ENCODE peak calls at places on chromosomes 6 and 20, in four cellular contexts. B, F, R and A are unnamed samples.
A peak's percentile ranks its signal among the peaks of the same experiment; 100 is the strongest.

GRCh38 chr6:31729979-31730630 is 1.0 kb upstream of the DDAH2 start:
- DNase-seq in F (peak; percentile 79), R (peak; percentile 92), B (peak; percentile 97), A (peak; percentile 93)

GRCh38 chr6:82013561-82014275 is 233.8 kb downstream of the IBTK start:
- DNase-seq in R (peak; percentile 79), B (no peak), F (peak; percentile 53), A (no peak)

GRCh38 chr6:79188885-79189505 is 45.5 kb downstream of the HMGN3 start:
- DNase-seq in F (no peak), R (peak; percentile 67), B (no peak), A (no peak)

GRCh38 chr6:15887491-15888461 is 224.9 kb upstream of the DTNBP1 start:
- DNase-seq in R (no peak), B (no peak), F (no peak), A (no peak)

GRCh38 chr6:26575494-26575939 is 21.2 kb upstream of the ABT1 start:
- DNase-seq in B (no peak), F (no peak), R (peak; percentile 38), A (no peak)

GRCh38 chr20:46074006-46074405 is 15.8 kb downstream of the NCOA5 start:
- DNase-seq in B (no peak), R (no peak), F (no peak), A (no peak)

GRCh38 chr6:26273673-26274595 is 91.1 kb upstream of the BTN3A2 start:
- DNase-seq in R (peak; percentile 53), B (no peak), F (no peak), A (no peak)

GRCh38 chr6:46010771-46011170 is 4.9 kb downstream of the CLIC5 start:
- DNase-seq in R (no peak), B (peak; percentile 19), F (no peak), A (no peak)

GRCh38 chr6:23003671-23004598 is 434.6 kb downstream of the HDGFL1 start:
- DNase-seq in R (peak; percentile 39), F (no peak), B (peak; percentile 77), A (no peak)

GRCh38 chr20:38152175-38153010 is 12.7 kb downstream of the TGM2 start:
- DNase-seq in B (peak; percentile 79), F (peak; percentile 71), R (peak; percentile 58), A (peak; percentile 98)

GRCh38 chr6:8889514-8889913 is 454.2 kb upstream of the SLC35B3 start:
- DNase-seq in F (no peak), B (no peak), R (no peak), A (no peak)

GRCh38 chr6:101178748-101179147 is 214.8 kb upstream of the GRIK2 start:
- DNase-seq in R (no peak), F (peak; percentile 2), B (no peak), A (no peak)

GRCh38 chr20:8693709-8694108 is 375.2 kb upstream of the PLCB4 start:
- DNase-seq in B (no peak), R (peak; percentile 64), F (no peak), A (no peak)

GRCh38 chr6:33834401-33835392 is 30.9 kb upstream of the MLN start:
- DNase-seq in R (no peak), B (no peak), F (no peak), A (no peak)

GRCh38 chr20:62142252-62143117 is 709 bp downstream of the PSMA7 start:
- DNase-seq in R (no peak), B (peak; percentile 40), F (no peak), A (peak; percentile 32)

GRCh38 chr6:46888031-46888430 is 33.7 kb downstream of the ADGRF5 start:
- DNase-seq in R (no peak), B (no peak), F (peak; percentile 90), A (peak; percentile 14)

GRCh38 chr6:17012421-17013225 is 89.2 kb upstream of the STMND1 start:
- DNase-seq in B (peak; percentile 60), R (peak; percentile 57), F (peak; percentile 15), A (no peak)

GRCh38 chr6:169536446-169537170 is 165.2 kb downstream of the WDR27 start:
- DNase-seq in R (peak; percentile 56), B (no peak), F (peak; percentile 69), A (no peak)

GRCh38 chr20:39880890-39881289 is 808.1 kb downstream of the MAFB start:
- DNase-seq in B (no peak), F (no peak), R (peak; percentile 43), A (no peak)

GRCh38 chr6:137722749-137723272 is 144.2 kb upstream of the TNFAIP3 start:
- DNase-seq in B (no peak), R (peak; percentile 58), F (no peak), A (no peak)

GRCh38 chr20:58130574-58130973 is 97.9 kb downstream of the ANKRD60 start:
- DNase-seq in B (no peak), R (no peak), F (no peak), A (no peak)

GRCh38 chr6:82040405-82041221 is 206.9 kb downstream of the IBTK start:
- DNase-seq in F (peak; percentile 68), R (peak; percentile 84), B (peak; percentile 78), A (peak; percentile 48)

GRCh38 chr6:170200458-170200891 is 90.4 kb downstream of the DLL1 start:
- DNase-seq in B (no peak), R (peak; percentile 4), F (peak; percentile 17), A (no peak)

DNA sequence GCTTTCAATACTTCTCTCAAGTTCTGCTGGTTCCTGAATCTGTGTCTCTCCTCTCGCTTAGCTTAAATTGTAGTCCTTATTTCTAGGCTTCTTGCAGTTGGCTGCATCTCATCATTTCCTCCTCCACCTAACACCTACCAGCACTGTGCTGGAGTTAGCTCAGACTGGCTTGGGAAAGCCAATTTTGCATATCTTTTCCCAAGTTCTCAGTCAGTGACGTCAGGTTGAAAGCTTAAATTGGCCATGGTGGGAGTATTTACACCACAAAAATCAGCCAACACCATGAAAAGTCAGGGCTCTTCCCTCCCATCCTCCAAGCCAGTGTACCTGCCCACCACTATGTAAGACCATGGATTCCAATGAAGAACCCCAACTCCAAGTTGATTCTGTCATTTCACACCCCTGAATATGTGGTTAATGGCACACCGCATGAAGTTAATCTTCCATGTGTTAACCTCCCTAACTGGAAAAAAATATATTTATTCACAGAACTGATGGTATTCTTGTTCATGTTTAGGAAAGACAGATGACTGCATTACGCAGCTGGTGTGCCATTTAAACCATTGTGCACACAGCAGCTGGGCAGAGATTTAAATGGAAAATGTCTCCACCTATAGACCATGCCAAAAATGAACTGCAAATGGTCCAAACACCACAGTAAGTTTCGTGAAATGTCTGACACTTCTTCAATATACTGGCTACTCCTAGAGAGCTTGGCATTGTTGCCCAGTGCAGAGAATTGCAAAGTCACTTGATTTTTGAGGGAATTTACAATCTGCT is 274.1 kb upstream of the MAP3K7 start:
- DNase-seq in F (peak; percentile 10), B (no peak), R (no peak), A (no peak)
- TF ChIP-seq CTCF in F (peak; percentile 39), B (peak; percentile 14), R (no peak), A (no peak)

GRCh38 chr20:50360218-50360672 is 149.9 kb upstream of the PTPN1 start:
- DNase-seq in B (no peak), R (no peak), F (peak; percentile 59), A (peak; percentile 81)

GRCh38 chr20:50360921-50361320 is 149.3 kb upstream of the PTPN1 start:
- DNase-seq in R (no peak), F (no peak), B (no peak), A (no peak)

GRCh38 chr20:50359607-50360217 is 150.5 kb upstream of the PTPN1 start:
- DNase-seq in B (no peak), R (no peak), F (no peak), A (no peak)

GRCh38 chr20:50363479-50363878 is 146.7 kb upstream of the PTPN1 start:
- DNase-seq in F (no peak), R (no peak), B (no peak), A (no peak)

DNA sequence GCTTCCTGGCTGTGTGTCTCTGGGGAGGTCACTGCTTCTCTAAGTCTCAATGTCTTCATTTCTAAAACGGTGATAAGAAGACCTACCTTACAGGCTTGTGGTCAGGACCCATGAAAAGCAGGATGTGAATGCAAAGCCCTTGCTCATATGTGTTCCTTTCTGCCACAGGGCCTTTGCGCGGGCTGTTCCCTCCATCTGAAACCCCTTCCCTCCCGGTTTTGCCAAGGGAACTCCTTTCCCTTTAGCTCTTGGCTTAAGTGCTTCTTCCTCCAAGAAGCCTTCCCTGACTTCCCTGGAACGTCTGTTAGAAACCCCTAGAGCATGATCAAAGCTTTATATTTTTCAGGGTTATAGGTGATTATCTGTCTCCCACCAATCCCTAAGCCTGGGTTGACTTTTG is 147.2 kb upstream of the PTPN1 start:
- DNase-seq in R (no peak), B (no peak), F (no peak), A (no peak)
- TF ChIP-seq CTCF in R (no peak), B (no peak), F (no peak), A (no peak)

GRCh38 chr20:63815613-63815862 is 15.5 kb downstream of the ZBTB46 start:
- DNase-seq in F (no peak), B (no peak), R (no peak), A (no peak)

GRCh38 chr20:63821824-63822223 is 9.2 kb downstream of the ZBTB46 start:
- DNase-seq in R (no peak), B (no peak), F (no peak), A (no peak)

GRCh38 chr20:63822276-63822696 is 8.8 kb downstream of the ZBTB46 start:
- DNase-seq in R (no peak), B (no peak), F (no peak), A (no peak)

GRCh38 chr20:63815869-63816268 is 15.2 kb downstream of the ZBTB46 start:
- DNase-seq in R (no peak), B (no peak), F (no peak), A (no peak)

GRCh38 chr20:63819224-63819917 is 11.7 kb downstream of the ZBTB46 start:
- DNase-seq in F (peak; percentile 54), R (peak; percentile 46), B (no peak), A (no peak)
- TF ChIP-seq CTCF in F (peak; percentile 66), R (peak; percentile 41), B (peak; percentile 20), A (no peak)

DNA sequence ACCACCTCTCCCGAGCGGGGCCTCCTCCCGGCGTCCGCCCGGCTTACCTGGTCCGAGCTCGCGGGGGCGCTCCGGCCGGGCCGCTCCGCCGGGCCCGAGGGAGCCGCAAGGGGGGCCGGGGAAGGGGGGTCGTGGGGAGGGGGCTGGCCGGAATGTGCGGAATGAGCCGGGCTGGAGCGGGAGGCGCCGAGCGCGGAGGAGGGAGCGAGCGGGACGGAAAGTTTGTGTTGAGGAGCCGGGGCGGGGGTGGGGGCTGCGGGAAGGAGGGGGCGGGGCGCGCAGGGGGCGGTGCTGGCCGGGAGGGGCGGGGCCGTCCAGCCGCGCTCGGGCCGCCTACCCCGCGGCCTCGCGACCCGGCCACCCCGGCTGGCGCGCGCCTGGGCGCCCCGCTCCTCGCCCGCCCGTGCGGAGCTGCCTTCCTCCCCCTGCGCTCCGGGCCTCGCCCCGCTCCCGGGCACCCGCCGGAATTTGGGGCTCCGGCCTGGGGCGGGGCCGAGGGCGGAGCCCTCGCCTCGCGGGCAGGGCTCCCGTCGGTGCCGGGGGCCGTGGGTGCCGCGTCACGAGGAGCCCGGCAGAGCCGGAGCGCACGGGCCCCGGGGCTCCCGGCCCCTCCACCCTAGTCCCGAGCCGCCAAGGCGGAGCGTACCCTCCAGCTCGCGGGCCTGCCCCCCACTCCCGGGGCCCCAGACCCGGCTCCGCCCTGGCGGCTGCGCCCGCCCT is at the start of gene TEAD3:
- DNase-seq in R (peak; percentile 40), B (peak; percentile 92), F (peak; percentile 56), A (peak; percentile 84)
- TF ChIP-seq CTCF in R (peak; percentile 4), B (peak; percentile 38), F (peak; percentile 31), A (no peak)

DNA sequence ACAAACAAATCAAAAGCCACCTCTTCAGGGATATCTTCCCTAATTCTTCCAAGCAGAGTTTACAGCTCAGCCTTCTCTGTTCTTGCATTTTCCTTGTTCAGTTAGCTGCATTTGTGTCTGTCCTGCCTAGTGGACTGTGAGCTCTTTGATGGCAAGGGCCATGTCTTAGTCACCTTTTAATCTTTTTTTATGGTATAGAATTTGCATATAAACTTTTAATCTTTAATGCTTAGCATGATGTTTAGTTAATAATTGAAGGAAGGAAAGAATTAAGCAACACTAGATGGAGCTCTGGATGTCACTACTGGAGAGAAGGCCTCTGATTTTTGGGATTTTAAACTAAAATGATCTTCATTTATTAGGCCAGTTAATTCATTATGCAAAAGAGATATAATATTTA is 12.1 kb downstream of the PPP2R5D start:
- DNase-seq in B (no peak), R (no peak), F (peak; percentile 7), A (no peak)
- TF ChIP-seq CTCF in B (no peak), R (no peak), F (peak; percentile 44), A (no peak)